ENCODE peak calls at places on chromosomes 4 and X, in five cellular contexts. L, T, F, Y and K are unnamed samples.

GRCh38 chr4:74805601-74806000 is 11.3 kb upstream of the BTC start:
- DNase-seq in L (peak; percentile 89), T (no peak), F (peak; percentile 60), Y (no peak), K (peak; percentile 37)

GRCh38 chrX:52422884-52423283 is 54.1 kb downstream of the XAGE2 start:
- DNase-seq in L (peak; percentile 85), T (no peak), F (peak; percentile 7), Y (no peak), K (peak; percentile 32)

GRCh38 chr4:7831330-7831729 is 108.3 kb downstream of the AFAP1 start:
- DNase-seq in L (peak; percentile 93), T (no peak), F (no peak), Y (peak; percentile 36), K (peak; percentile 81)

GRCh38 chr4:140903522-140903928 is 147.3 kb upstream of the TBC1D9 start:
- DNase-seq in L (no peak), T (no peak), F (no peak), Y (no peak), K (no peak)

GRCh38 chrX:95318882-95319281 is 1365.8 kb upstream of the DIAPH2 start:
- DNase-seq in L (peak; percentile 2), T (no peak), F (no peak), Y (peak; percentile 1), K (no peak)

GRCh38 chr4:63708661-63709060 is 700.6 kb downstream of the TECRL start:
- DNase-seq in L (no peak), T (no peak), F (no peak), Y (no peak), K (no peak)

GRCh38 chr4:76952071-76952470 is 2.5 kb downstream of the SEPTIN11 start:
- DNase-seq in L (no peak), T (no peak), F (no peak), Y (no peak), K (no peak)

GRCh38 chr4:25441519-25442117 is 64.6 kb downstream of the ANAPC4 start:
- DNase-seq in L (peak; percentile 78), T (peak; percentile 90), F (peak; percentile 85), Y (peak; percentile 33), K (peak; percentile 15)

GRCh38 chr4:22385615-22386014 is 130.3 kb downstream of the ADGRA3 start:
- DNase-seq in L (peak; percentile 71), T (no peak), F (peak; percentile 15), Y (no peak), K (peak; percentile 17)

GRCh38 chr4:38154681-38155588 is 194.7 kb downstream of the PTTG2 start:
- DNase-seq in L (peak; percentile 42), T (no peak), F (no peak), Y (no peak), K (no peak)

GRCh38 chrX:110021180-110022022 is 18.5 kb downstream of the TMEM164 start:
- DNase-seq in L (peak; percentile 87), T (no peak), F (peak; percentile 70), Y (no peak), K (no peak)

GRCh38 chr4:110742148-110742547 is 119.3 kb upstream of the PITX2 start:
- DNase-seq in L (no peak), T (no peak), F (no peak), Y (no peak), K (no peak)

GRCh38 chr4:83876047-83876446 is 340.1 kb downstream of the GPAT3 start:
- DNase-seq in L (peak; percentile 41), T (no peak), F (no peak), Y (no peak), K (no peak)

GRCh38 chr4:157804986-157805385 is 367.8 kb downstream of the GASK1B start:
- DNase-seq in L (peak; percentile 12), T (no peak), F (peak; percentile 27), Y (no peak), K (no peak)

GRCh38 chrX:130083656-130084382 is 26.5 kb downstream of the ELF4 start:
- DNase-seq in L (no peak), T (no peak), F (no peak), Y (peak; percentile 40), K (no peak)

GRCh38 chrX:70998402-70999027 is 67.6 kb upstream of the SLC7A3 start:
- DNase-seq in L (peak; percentile 56), T (no peak), F (peak; percentile 72), Y (no peak), K (no peak)

GRCh38 chr4:140037353-140038030 is 116.5 kb downstream of the MAML3 start:
- DNase-seq in L (peak; percentile 95), T (no peak), F (peak; percentile 89), Y (no peak), K (peak; percentile 69)

GRCh38 chrX:39167791-39168190 is 366.5 kb downstream of the MID1IP1 start:
- DNase-seq in L (no peak), T (no peak), F (no peak), Y (no peak), K (no peak)

GRCh38 chr4:118032691-118033090 is 1.6 kb upstream of the NDST3 start:
- DNase-seq in L (no peak), T (no peak), F (peak; percentile 18), Y (no peak), K (no peak)

GRCh38 chrX:134975516-134975915 is 15.3 kb upstream of the SMIM10 start:
- DNase-seq in L (no peak), T (no peak), F (no peak), Y (no peak), K (no peak)

GRCh38 chr4:3518511-3518880 is 13.7 kb downstream of the LRPAP1 start:
- DNase-seq in L (no peak), T (no peak), F (no peak), Y (no peak), K (no peak)

GRCh38 chr4:169272265-169272886 is 1.6 kb upstream of the SH3RF1 start:
- DNase-seq in L (peak; percentile 86), T (no peak), F (peak; percentile 62), Y (peak; percentile 59), K (no peak)

GRCh38 chr4:4848540-4848939 is 10.9 kb upstream of the MSX1 start:
- DNase-seq in L (no peak), T (no peak), F (no peak), Y (no peak), K (no peak)

GRCh38 chr4:163542275-163542674 is 47.8 kb downstream of the TMA16 start:
- DNase-seq in L (peak; percentile 77), T (no peak), F (peak; percentile 46), Y (no peak), K (peak; percentile 23)

GRCh38 chrX:47030339-47030738 is 47.9 kb upstream of the RGN start:
- DNase-seq in L (peak; percentile 83), T (no peak), F (peak; percentile 74), Y (peak; percentile 18), K (peak; percentile 10)

GRCh38 chrX:45445745-45446412 is 245.2 kb upstream of the DIPK2B start:
- DNase-seq in L (peak; percentile 82), T (no peak), F (peak; percentile 53), Y (no peak), K (peak; percentile 45)

GRCh38 chr4:184368290-184368689 is 106.1 kb downstream of the IRF2 start:
- DNase-seq in L (no peak), T (no peak), F (no peak), Y (no peak), K (no peak)

GRCh38 chr4:166458756-166459155 is 585.7 kb downstream of the TLL1 start:
- DNase-seq in L (peak; percentile 72), T (no peak), F (peak; percentile 10), Y (no peak), K (peak; percentile 40)

GRCh38 chr4:109708990-109709389 is 5.7 kb upstream of the CASP6 start:
- DNase-seq in L (no peak), T (no peak), F (peak; percentile 11), Y (peak; percentile 26), K (no peak)

GRCh38 chr4:145937990-145938611 is 522 bp downstream of the ZNF827 start:
- DNase-seq in L (peak; percentile 43), T (no peak), F (peak; percentile 66), Y (peak; percentile 70), K (no peak)

GRCh38 chr4:8732092-8732491 is 139.5 kb downstream of the CPZ start:
- DNase-seq in L (no peak), T (no peak), F (no peak), Y (no peak), K (no peak)

GRCh38 chrX:39385022-39385421 is 583.8 kb downstream of the MID1IP1 start:
- DNase-seq in L (no peak), T (no peak), F (no peak), Y (no peak), K (no peak)

GRCh38 chr4:124867551-124867950 is 155.0 kb upstream of the ANKRD50 start:
- DNase-seq in L (peak; percentile 69), T (no peak), F (no peak), Y (no peak), K (peak; percentile 18)

GRCh38 chr4:159900562-159900961 is 797.7 kb downstream of the RAPGEF2 start:
- DNase-seq in L (no peak), T (no peak), F (no peak), Y (no peak), K (no peak)

GRCh38 chr4:150342945-150343344 is 239.0 kb upstream of the MAB21L2 start:
- DNase-seq in L (no peak), T (no peak), F (no peak), Y (no peak), K (no peak)